ENCODE peak calls at places on chromosomes 12 and 14, in seven cellular contexts. I, P, Z, R, Y, D and F are unnamed samples.

GRCh38 chr14:29043751-29044150 is 277.2 kb downstream of the FOXG1 start:
- DNase-seq in Y (no peak), R (no peak), Z (no peak), I (no peak), P (no peak), D (no peak), F (no peak)

GRCh38 chr14:33592298-33592697 is 358.6 kb downstream of the EGLN3 start:
- DNase-seq in P (no peak), Z (no peak), D (peak), I (no peak), Y (no peak), R (no peak), F (peak)

GRCh38 chr12:107337354-107338095 is 244.2 kb upstream of the CRY1 start:
- DNase-seq in D (peak), P (no peak), Y (no peak), Z (no peak), I (no peak), R (no peak), F (no peak)

GRCh38 chr14:78405071-78405856 is 235.1 kb downstream of the NRXN3 start:
- DNase-seq in I (no peak), D (no peak), R (no peak), Y (no peak), P (no peak), Z (no peak), F (no peak)

GRCh38 chr12:11482955-11483354 is 87.6 kb upstream of the PRB2 start:
- DNase-seq in D (peak), R (no peak), Z (no peak), P (no peak), Y (no peak), I (no peak), F (peak)

GRCh38 chr12:124625867-124626675 is 58.7 kb upstream of the NCOR2 start:
- DNase-seq in Z (peak), P (peak), D (peak), I (peak), Y (peak), R (no peak), F (peak)

GRCh38 chr12:46946137-46946536 is 120.3 kb upstream of the SLC38A4 start:
- DNase-seq in D (no peak), P (no peak), Z (no peak), R (no peak), I (no peak), Y (no peak), F (no peak)

GRCh38 chr12:53974084-53975018 is at the start of gene HOTAIR:
- DNase-seq in P (no peak), Y (no peak), D (no peak), Z (no peak), I (no peak), R (peak), F (no peak)

GRCh38 chr14:103526247-103526913 is 2.6 kb upstream of the TRMT61A start:
- DNase-seq in Z (no peak), I (no peak), R (no peak), P (no peak), D (no peak), Y (peak), F (no peak)

GRCh38 chr14:95597784-95598204 is 62.9 kb downstream of the GLRX5 start:
- DNase-seq in I (peak), R (peak), Y (no peak), Z (no peak), P (no peak), D (no peak), F (peak)

GRCh38 chr12:92769124-92769901 is 66.5 kb downstream of the PLEKHG7 start:
- DNase-seq in R (no peak), Y (no peak), Z (no peak), I (no peak), P (no peak), D (peak), F (no peak)

GRCh38 chr14:21066882-21067502 is 3.1 kb upstream of the ARHGEF40 start:
- DNase-seq in I (no peak), Y (no peak), R (peak), D (no peak), P (no peak), Z (no peak), F (no peak)

GRCh38 chr12:119013023-119013422 is 31.7 kb downstream of the SRRM4 start:
- DNase-seq in P (no peak), I (no peak), Z (no peak), D (no peak), R (no peak), Y (no peak), F (no peak)

GRCh38 chr12:50103767-50104321 is at the start of gene GPD1:
- DNase-seq in Y (peak), Z (no peak), I (peak), D (peak), P (no peak), R (peak), F (peak)
- TF ChIP-seq CTCF in Y (no peak), Z (no peak), I (no peak), D (no peak), P (peak), R (no peak), F (no peak)

DNA sequence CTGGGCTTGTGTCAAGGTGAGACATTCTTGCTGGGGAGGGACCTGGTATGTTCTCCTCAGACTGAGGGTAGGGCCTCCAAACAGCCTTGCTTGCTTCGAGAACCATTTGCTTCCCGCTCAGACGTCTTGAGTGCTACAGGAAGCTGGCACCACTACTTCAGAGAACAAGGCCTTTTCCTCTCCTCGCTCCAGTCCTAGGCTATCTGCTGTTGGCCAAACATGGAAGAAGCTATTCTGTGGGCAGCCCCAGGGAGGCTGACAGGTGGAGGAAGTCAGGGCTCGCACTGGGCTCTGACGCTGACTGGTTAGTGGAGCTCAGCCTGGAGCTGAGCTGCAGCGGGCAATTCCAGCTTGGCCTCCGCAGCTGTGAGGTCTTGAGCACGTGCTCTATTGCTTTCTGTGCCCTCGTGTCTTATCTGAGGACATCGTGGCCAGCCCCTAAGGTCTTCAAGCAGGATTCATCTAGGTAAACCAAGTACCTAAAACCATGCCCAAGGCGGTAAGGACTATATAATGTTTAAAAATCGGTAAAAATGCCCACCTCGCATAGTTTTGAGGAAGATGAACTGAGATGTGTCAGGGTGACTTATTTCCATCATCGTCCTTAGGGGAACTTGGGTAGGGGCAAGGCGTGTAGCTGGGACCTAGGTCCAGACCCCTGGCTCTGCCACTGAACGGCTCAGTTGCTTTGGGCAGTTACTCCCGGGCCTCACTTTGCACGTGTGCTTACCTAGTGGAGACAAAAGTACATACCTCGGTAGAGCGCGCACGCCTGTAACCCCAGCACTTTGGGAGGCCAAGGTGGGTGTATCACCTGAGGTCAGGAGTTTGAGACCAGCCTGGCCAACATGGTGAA is 4.3 kb downstream of the GAPDH start:
- DNase-seq in P (no peak), R (peak), D (no peak), I (no peak), Y (no peak), Z (no peak), F (no peak)
- H3K4me3 ChIP-seq in P (no peak), R (peak), D (no peak), I (no peak), Y (no peak), Z (no peak), F (no peak)

DNA sequence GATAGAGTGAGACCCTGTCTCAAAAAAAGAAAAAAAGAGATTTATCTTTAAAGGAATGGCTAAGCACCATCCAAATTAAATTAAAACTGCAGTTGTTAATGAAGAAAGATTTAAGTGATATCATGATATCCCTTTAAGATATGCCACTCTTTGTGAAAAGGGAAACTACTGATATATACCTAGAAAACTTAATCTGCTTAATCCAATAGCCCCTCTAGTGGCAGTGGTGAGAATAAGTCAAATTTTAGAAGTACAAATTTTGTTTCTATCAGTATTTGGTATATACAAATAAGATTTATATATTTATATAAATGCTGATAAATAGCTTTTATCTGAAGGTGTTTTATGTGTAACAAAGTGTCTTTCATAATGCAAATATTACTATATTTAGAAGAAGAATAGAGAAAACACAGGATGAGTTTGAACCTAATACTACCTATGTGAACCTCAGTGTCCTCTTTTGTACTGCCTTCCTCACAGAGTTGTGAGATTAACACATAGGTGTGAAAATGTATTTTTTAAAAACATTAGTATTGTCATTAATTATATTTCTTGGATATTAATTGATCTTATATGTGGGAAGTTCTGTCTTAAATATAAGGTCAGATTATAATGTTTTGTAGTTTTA is 51.4 kb upstream of the GARIN2 start:
- DNase-seq in R (peak), P (peak), Y (no peak), D (peak), Z (no peak), I (no peak), F (peak)
- TF ChIP-seq CTCF in R (peak), P (peak), Y (peak), D (peak), Z (peak), I (no peak), F (peak)

GRCh38 chr14:100654814-100655795 is 67.9 kb upstream of the BEGAIN start:
- DNase-seq in D (no peak), R (peak), P (no peak), Z (no peak), Y (peak), I (no peak), F (no peak)
- H3K4me3 ChIP-seq in D (no peak), R (peak), P (no peak), Z (no peak), Y (peak), I (no peak), F (no peak)

GRCh38 chr12:102163383-102163782 is 34.2 kb downstream of the PMCH start:
- DNase-seq in R (no peak), Y (no peak), Z (no peak), I (no peak), D (no peak), P (no peak), F (no peak)
- TF ChIP-seq CTCF in R (no peak), Y (no peak), Z (no peak), I (no peak), D (no peak), P (no peak), F (no peak)